ENCODE peak calls at places on chromosomes 5 and 9, in nine cellular contexts. D is dorsolateral prefrontal cortex, H is Peyer's patch, Z is cardiac fibroblast, U is testis, V is colonic mucosa, E is astrocyte of the spinal cord, I is fibroblast of pulmonary artery, S is esophagus squamous epithelium. T is an unnamed sample.

GRCh38 chr9:37036237-37037136 is 2.4 kb upstream of the PAX5 start:
- DNase-seq in D (no peak), H (peak; percentile 84), Z (peak; percentile 15), U (peak; percentile 58), V (peak; percentile 47), E (peak; percentile 26), I (peak; percentile 33), S (no peak), T (peak; percentile 33)

GRCh38 chr5:143694357-143694756 is 117.6 kb upstream of the HMHB1 start:
- DNase-seq in D (no peak), H (peak; percentile 53), Z (no peak), U (no peak), V (no peak), E (no peak), I (no peak), S (no peak), T (peak; percentile 37)

GRCh38 chr5:59768204-59769040 is 125.1 kb downstream of the PDE4D start:
- DNase-seq in D (peak; percentile 44), H (peak; percentile 80), Z (peak; percentile 75), U (peak; percentile 67), V (peak; percentile 78), E (peak; percentile 91), I (peak; percentile 89), S (no peak), T (peak; percentile 47)

GRCh38 chr9:132973713-132974112 is 4.8 kb upstream of the GFI1B start:
- DNase-seq in D (no peak), H (no peak), Z (peak; percentile 20), U (peak; percentile 46), V (no peak), E (no peak), I (peak; percentile 21), S (no peak), T (peak; percentile 16)

GRCh38 chr9:124834586-124834985 is 18.7 kb upstream of the WDR38 start:
- DNase-seq in D (no peak), H (peak; percentile 83), Z (peak; percentile 39), U (no peak), V (no peak), E (peak; percentile 77), I (peak; percentile 27), S (no peak), T (peak; percentile 60)

GRCh38 chr5:131563434-131564228 is 71.4 kb downstream of the RAPGEF6 start:
- DNase-seq in D (no peak), H (no peak), Z (no peak), U (no peak), V (no peak), E (no peak), I (no peak), S (no peak), T (no peak)

GRCh38 chr5:77301447-77301878 is 91.0 kb downstream of the PDE8B start:
- DNase-seq in D (no peak), H (no peak), Z (peak; percentile 32), U (no peak), V (no peak), E (no peak), I (peak; percentile 33), S (no peak), T (no peak)

GRCh38 chr5:15249152-15249551 is 250.8 kb upstream of the FBXL7 start:
- DNase-seq in D (no peak), H (no peak), Z (peak; percentile 71), U (no peak), V (no peak), E (peak; percentile 71), I (peak; percentile 91), S (no peak), T (peak; percentile 37)

GRCh38 chr5:1673042-1673674 is 126.5 kb downstream of the MRPL36 start:
- DNase-seq in D (no peak), H (no peak), Z (peak; percentile 58), U (no peak), V (no peak), E (no peak), I (peak; percentile 17), S (no peak), T (peak; percentile 6)

GRCh38 chr5:1669276-1670155 is 130.1 kb downstream of the MRPL36 start:
- DNase-seq in D (no peak), H (no peak), Z (no peak), U (no peak), V (no peak), E (no peak), I (no peak), S (no peak), T (no peak)

GRCh38 chr5:1670342-1670741 is 129.3 kb downstream of the MRPL36 start:
- DNase-seq in D (no peak), H (no peak), Z (no peak), U (no peak), V (no peak), E (no peak), I (peak; percentile 13), S (no peak), T (peak; percentile 25)

GRCh38 chr5:1671351-1671750 is 128.3 kb downstream of the MRPL36 start:
- DNase-seq in D (no peak), H (no peak), Z (no peak), U (no peak), V (no peak), E (no peak), I (no peak), S (no peak), T (no peak)

DNA sequence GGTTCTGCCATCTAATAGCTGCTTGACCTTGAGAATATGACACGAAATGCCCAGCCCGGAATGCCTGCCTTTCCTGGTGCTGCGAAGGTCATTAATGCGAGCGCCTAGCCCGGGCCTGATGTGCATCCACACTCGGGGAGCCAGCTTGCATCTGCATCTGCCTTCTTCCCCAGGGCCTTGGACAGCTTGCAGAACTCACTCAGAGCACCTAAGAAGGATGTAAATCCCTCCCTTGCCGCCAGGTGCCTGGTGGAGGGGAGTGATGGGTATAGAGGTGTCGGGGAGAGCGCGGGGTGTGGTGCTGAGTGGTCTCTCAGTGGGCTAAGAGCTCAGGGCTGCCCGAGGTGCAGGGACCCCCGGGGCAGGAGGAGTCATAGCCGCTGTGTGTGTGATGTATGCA is 127.2 kb downstream of the MRPL36 start:
- DNase-seq in D (no peak), H (no peak), Z (no peak), U (no peak), V (no peak), E (no peak), I (no peak), S (no peak), T (no peak)
- TF ChIP-seq CTCF in D (no peak), H (no peak), Z (no peak), U (no peak), V (no peak), E (no peak), I (no peak), S (no peak), T (no peak)

GRCh38 chr9:98958271-98958989 is 14.7 kb downstream of the COL15A1 start:
- DNase-seq in D (no peak), H (no peak), Z (peak; percentile 80), U (no peak), V (no peak), E (peak; percentile 51), I (peak; percentile 56), S (no peak), T (peak; percentile 87)
- H3K4me3 ChIP-seq in D (no peak overlapping the region), H (no peak overlapping the region), Z (no peak overlapping the region), U (no peak overlapping the region), V (no peak overlapping the region), E (no peak overlapping the region), I (no peak overlapping the region), S (no peak overlapping the region), T (no peak overlapping the region)

DNA sequence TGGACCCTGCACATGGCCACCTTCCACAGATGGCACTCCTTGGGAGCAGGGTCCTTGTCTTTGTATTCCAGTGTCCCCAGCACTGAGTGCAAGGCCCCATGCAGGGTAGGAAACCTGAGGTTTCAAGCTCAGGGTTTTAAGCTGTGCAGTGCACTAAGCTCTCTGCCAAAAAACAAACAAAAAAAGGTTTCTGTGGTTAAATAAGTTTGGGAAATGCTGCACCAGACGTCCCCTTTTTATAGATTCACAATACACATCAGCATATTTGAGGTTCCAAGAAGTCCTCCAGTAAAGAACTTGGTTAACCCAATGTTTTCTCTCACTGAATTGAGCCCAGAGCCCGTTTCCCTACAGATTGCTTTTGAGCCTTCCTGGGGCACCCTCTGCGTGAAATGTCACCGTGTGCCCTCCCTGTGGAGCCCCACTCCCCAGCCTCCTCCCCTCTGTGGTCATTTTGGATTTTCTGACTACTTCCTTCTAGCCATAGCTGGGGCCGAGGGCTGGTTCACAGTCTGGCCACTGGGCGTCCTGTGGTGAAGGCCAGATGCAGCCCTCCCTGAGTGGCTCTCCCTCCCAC is 17.1 kb downstream of the DELE1 start:
- DNase-seq in D (no peak), H (no peak), Z (peak; percentile 24), U (no peak), V (no peak), E (peak; percentile 83), I (no peak), S (no peak), T (peak; percentile 58)
- TF ChIP-seq CTCF in D (no peak), H (no peak), Z (no peak), U (no peak), V (no peak), E (no peak), I (peak; percentile 8), S (no peak), T (peak; percentile 23)

GRCh38 chr5:72293495-72294055 is 26.5 kb downstream of the MRPS27 start:
- DNase-seq in D (no peak), H (no peak), Z (no peak), U (no peak), V (no peak), E (no peak), I (no peak), S (no peak), T (no peak)
- H3K4me3 ChIP-seq in D (no peak overlapping the region), H (no peak overlapping the region), Z (no peak overlapping the region), U (no peak overlapping the region), V (no peak overlapping the region), E (no peak overlapping the region), I (no peak overlapping the region), S (no peak overlapping the region), T (no peak overlapping the region)

DNA sequence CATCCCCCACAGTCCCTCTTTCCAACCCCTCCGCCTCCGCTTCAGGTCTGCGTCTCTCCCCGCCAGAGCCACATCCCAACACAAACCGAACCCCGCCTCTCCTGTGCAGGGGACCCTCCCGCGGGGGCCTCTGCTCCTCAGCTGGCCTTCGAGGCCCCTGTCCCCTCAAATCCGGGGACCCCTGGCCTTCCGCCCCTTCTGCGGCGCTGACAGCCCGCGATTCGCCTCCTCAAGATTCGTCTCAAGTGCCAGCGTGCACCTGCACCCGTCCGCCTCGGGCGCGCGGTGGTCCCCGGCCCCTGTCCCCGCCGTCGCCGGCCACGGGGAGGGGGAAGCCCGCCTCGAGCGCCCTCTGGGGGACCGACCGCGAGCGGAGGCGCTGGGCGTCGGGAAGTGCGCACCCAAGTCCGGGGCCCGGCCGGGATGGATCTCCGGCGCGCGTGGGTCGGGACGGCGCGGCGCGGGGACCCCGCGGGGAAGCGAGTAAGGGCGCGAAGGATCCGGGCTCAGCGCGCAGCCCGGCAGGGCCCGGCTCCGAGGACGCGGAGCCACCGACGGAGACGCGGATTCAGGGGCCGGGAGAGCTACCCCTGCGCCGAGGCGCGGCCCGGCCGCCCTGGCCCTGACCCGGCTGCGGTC is 623 bp downstream of the FLT4 start:
- DNase-seq in D (peak; percentile 24), H (peak; percentile 40), Z (no peak), U (no peak), V (no peak), E (no peak), I (no peak), S (no peak), T (no peak)
- TF ChIP-seq CTCF in D (no peak), H (no peak), Z (no peak), U (no peak), V (no peak), E (no peak), I (no peak), S (no peak), T (no peak)

T was measured in fibroblast of the aortic adventitia.